ENCODE peak calls at places on chromosomes 1 and 21, in four cellular contexts. U, L, I and B are unnamed samples.

GRCh38 chr1:45238846-45239245 is 32.4 kb upstream of the ZSWIM5 start:
- DNase-seq in I (no peak), L (no peak), U (no peak), B (no peak)

GRCh38 chr1:36342426-36343185 is 19.2 kb upstream of the EVA1B start:
- DNase-seq in I (peak; percentile 67), L (peak; percentile 67), U (peak; percentile 59), B (no peak)

GRCh38 chr1:38235705-38236104 is 189.1 kb upstream of the POU3F1 start:
- DNase-seq in I (peak; percentile 58), L (no peak), U (peak; percentile 91), B (no peak)

GRCh38 chr1:25871704-25872494 is 3.6 kb downstream of the PAQR7 start:
- DNase-seq in I (no peak), L (no peak), U (no peak), B (no peak)

GRCh38 chr1:182386980-182387379 is 4.6 kb downstream of the GLUL start:
- DNase-seq in U (no peak), L (no peak), I (no peak), B (no peak)

GRCh38 chr1:230515451-230516145 is 89.5 kb upstream of the PGBD5 start:
- DNase-seq in L (no peak), I (no peak), U (no peak), B (no peak)

GRCh38 chr1:33654267-33654832 is 181.9 kb downstream of the ZSCAN20 start:
- DNase-seq in I (peak; percentile 6), L (no peak), U (peak; percentile 43), B (no peak)

GRCh38 chr1:43460988-43461693 is 7.4 kb upstream of the HYI start:
- DNase-seq in I (peak; percentile 68), U (no peak), L (peak; percentile 81), B (no peak)

GRCh38 chr1:7991504-7992440 is 30.3 kb downstream of the PARK7 start:
- DNase-seq in U (no peak), L (peak; percentile 48), I (peak; percentile 40), B (no peak)

GRCh38 chr21:30793581-30794314 is 19.3 kb downstream of the KRTAP8-1 start:
- DNase-seq in U (no peak), L (no peak), I (no peak), B (no peak)

GRCh38 chr1:230909974-230910754 is 41.8 kb upstream of the C1orf198 start:
- DNase-seq in I (no peak), L (no peak), U (no peak), B (peak; percentile 56)

GRCh38 chr1:9717193-9718005 is 65.9 kb downstream of the PIK3CD start:
- DNase-seq in L (no peak), U (no peak), I (no peak), B (peak; percentile 34)

GRCh38 chr1:53685272-53686051 is 53.5 kb downstream of the GLIS1 start:
- DNase-seq in I (peak; percentile 45), U (peak; percentile 68), L (peak; percentile 26), B (no peak)

GRCh38 chr1:82161651-82162238 is 361.0 kb downstream of the ADGRL2 start:
- DNase-seq in L (peak; percentile 64), I (no peak), U (peak; percentile 55), B (no peak)

GRCh38 chr1:168499094-168500049 is 44.4 kb downstream of the XCL2 start:
- DNase-seq in U (no peak), L (no peak), I (peak; percentile 33), B (no peak)

GRCh38 chr1:248824701-248825100 is 1.0 kb downstream of the SH3BP5L start:
- DNase-seq in L (no peak), I (no peak), U (no peak), B (no peak)

GRCh38 chr1:248825136-248825535 is 579 bp downstream of the SH3BP5L start:
- DNase-seq in U (no peak), L (no peak), I (no peak), B (no peak)

GRCh38 chr1:248825573-248825908 is 174 bp downstream of the SH3BP5L start:
- DNase-seq in U (no peak), I (no peak), L (no peak), B (no peak)

GRCh38 chr1:248823517-248824001 is 2.2 kb downstream of the SH3BP5L start:
- DNase-seq in U (peak; percentile 96), I (peak; percentile 88), L (no peak), B (no peak)

GRCh38 chr1:248824301-248824700 is 1.4 kb downstream of the SH3BP5L start:
- DNase-seq in L (no peak), I (no peak), U (no peak), B (no peak)
- H3K4me3 ChIP-seq in L (peak overlapping the region; percentile 94), I (no peak overlapping the region), U (peak overlapping the region; percentile 85), B (peak overlapping the region; percentile 75)

DNA sequence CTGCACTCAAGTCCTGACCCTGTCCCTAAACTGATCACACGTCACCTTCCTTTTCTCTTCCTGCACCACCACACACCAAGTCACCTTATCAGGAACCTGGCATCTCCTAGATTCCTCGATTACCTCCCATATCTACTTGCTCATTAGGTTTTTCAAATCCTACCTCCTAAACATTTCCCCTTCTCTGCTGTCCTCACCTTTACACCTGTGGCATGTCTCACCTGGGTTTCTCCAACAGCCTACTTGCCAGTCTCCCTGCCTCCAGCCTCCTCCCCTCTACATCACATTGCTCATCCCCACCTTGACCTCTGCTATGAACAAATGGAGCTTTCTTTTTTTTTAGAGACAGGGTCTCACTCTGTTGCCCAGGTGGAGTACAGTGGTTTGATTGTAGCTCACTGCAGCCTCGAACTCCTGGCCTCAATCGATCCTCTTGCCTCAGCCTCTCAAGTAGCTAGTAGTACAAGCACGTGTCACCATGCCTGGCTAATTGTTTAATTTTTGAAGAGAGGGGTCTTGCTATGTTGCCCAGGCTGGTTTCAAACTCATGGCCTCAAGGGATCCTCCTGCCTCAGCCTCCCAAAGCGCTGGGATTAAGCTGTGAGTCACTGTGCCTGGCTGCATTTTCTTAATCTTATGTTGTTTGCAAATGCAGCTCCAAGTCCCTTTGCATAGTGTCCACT is 6.4 kb downstream of the IGSF9 start:
- DNase-seq in L (no peak), U (no peak), I (no peak), B (no peak)
- H3K36me3 ChIP-seq in L (no peaks in the 10 kb centered on the region), U (no peaks in the 10 kb centered on the region), I (no peaks in the 10 kb centered on the region), B (no peaks in the 10 kb centered on the region)

GRCh38 chr1:211606327-211606913 is 27.5 kb upstream of the SLC30A1 start:
- DNase-seq in I (no peak), L (no peak), U (no peak), B (no peak)
- H3K4me3 ChIP-seq in I (no peak overlapping the region), L (no peak overlapping the region), U (no peak overlapping the region), B (no peak overlapping the region)

DNA sequence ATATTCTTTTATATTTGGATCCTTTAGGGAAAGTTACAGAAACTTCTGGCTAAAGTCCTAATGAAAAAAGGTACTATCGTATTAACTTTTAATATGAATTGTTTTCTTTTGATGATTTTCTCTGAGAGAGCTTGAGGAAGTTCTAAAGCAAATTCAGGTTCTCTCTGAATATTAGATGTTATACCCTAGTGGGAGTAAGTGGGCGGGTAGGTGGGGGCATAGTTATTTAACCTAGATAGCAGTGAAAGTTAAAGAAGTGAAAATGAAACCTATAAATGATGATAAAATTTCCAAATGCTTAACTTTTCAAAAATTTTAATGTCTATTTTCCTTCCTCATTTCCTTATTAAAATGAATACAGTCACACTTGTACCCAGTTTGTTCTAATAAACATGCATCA is 26.2 kb upstream of the B3GALT2 start:
- DNase-seq in I (no peak), U (no peak), L (no peak), B (no peak)
- H3K36me3 ChIP-seq in I (peaks cover 17% of the 10 kb centered on the region), U (peaks cover 2% of the 10 kb centered on the region), L (peaks cover 12% of the 10 kb centered on the region), B (peaks cover 6% of the 10 kb centered on the region)

GRCh38 chr1:61078611-61079010 is 3.8 kb upstream of the NFIA start:
- DNase-seq in I (no peak), L (peak; percentile 54), U (peak; percentile 16), B (no peak)
- H3K4me3 ChIP-seq in I (no peak overlapping the region), L (peak overlapping the region; percentile 85), U (peak overlapping the region; percentile 86), B (peak overlapping the region; percentile 58)

DNA sequence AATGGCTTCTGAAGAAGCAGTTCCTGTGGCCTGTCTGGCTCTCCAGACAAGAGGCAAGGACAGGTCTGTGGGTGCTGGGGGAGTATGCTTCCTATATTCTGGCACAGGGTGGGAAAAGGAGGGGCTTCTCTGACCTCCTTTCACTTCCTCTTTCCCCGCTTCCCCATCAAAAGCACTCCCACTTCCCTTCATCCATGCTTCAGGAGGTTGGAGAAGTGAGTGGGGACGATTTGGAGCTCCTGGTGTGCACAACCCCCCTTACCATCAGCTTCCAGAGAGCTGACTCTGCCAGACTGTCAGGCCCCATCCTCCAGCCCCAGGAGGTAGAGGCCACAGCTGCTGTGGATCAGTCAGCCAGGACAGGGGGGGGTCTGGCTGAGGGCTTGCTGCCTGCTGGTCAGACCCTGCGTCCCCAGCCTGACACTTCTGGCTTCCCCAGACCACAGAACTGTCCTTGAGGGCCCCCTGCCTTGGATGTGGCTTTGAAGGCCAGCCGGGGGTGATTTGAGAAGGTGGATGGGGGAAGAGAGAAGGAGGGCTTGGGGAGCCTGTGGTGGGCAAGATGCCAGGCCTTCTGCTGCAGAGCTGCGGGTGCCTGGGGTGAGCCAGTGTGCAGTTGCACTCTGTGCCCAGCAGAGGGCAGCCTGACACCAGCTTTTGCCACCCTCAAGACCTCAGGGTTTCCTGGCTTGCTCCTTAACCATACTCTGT is 21.5 kb upstream of the TMEM222 start:
- DNase-seq in I (peak; percentile 93), L (peak; percentile 92), U (peak; percentile 92), B (peak; percentile 79)
- H3K36me3 ChIP-seq in I (peaks cover 14% of the 10 kb centered on the region), L (peaks cover 35% of the 10 kb centered on the region), U (peaks cover 4% of the 10 kb centered on the region), B (peaks cover 44% of the 10 kb centered on the region)

GRCh38 chr1:31796707-31797106 is 19.1 kb downstream of the SPOCD1 start:
- DNase-seq in U (peak; percentile 49), I (no peak), L (no peak), B (no peak)
- H3K4me3 ChIP-seq in U (peak overlapping the region; percentile 88), I (peak overlapping the region; percentile 15), L (peak overlapping the region; percentile 87), B (no peak overlapping the region)

GRCh38 chr1:85111709-85112108 is 63.4 kb upstream of the MCOLN3 start:
- DNase-seq in I (no peak), U (no peak), L (no peak), B (no peak)
- H3K36me3 ChIP-seq in I (no peaks in the 10 kb centered on the region), U (no peaks in the 10 kb centered on the region), L (no peaks in the 10 kb centered on the region), B (no peaks in the 10 kb centered on the region)

DNA sequence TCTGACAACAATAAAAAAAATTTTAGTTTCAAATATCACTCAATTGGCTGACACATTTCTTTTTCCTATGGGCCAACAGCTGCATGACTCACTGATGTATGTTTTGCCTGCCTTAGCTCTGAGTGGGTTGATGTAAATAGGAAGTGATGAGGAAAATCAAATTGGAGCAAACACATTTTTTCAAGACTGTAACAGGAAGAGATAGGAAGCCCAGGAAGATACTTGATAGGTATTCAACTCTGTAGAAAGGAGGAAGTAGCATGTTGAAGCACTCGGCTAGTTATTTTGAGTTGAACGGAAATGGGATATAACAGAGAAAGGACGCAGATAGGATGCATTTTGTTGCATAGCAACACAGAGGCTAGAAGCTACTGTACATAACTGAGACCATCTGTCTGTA is 168.0 kb upstream of the NR5A2 start:
- DNase-seq in I (peak; percentile 80), U (peak; percentile 63), L (peak; percentile 86), B (no peak)
- H3K4me3 ChIP-seq in I (no peak overlapping the region), U (no peak overlapping the region), L (no peak overlapping the region), B (no peak overlapping the region)

GRCh38 chr1:55067022-55067781 is 27.9 kb downstream of the PCSK9 start:
- DNase-seq in L (no peak), I (no peak), U (no peak), B (peak; percentile 84)
- H3K36me3 ChIP-seq in L (peaks cover 40% of the 10 kb centered on the region), I (peaks cover 39% of the 10 kb centered on the region), U (peaks cover 16% of the 10 kb centered on the region), B (no peaks in the 10 kb centered on the region)